ENCODE peak calls at places on chromosomes 6 and 20, in five cellular contexts. T, C, N, U and V are unnamed samples.

GRCh38 chr20:36549942-36550796 is 8.8 kb downstream of the MYL9 start:
- DNase-seq in N (no peak), U (peak), C (no peak), T (no peak), V (no peak)

GRCh38 chr6:124679392-124679791 is 282.8 kb upstream of the RNF217 start:
- DNase-seq in N (peak), C (no peak), U (no peak), T (no peak), V (no peak)

GRCh38 chr6:169251371-169251802 is 2.3 kb downstream of the THBS2 start:
- DNase-seq in U (no peak), N (no peak), T (no peak), C (no peak), V (no peak)

GRCh38 chr20:2760381-2761305 is 39.8 kb downstream of the CPXM1 start:
- DNase-seq in U (no peak), T (no peak), N (no peak), C (no peak), V (no peak)

GRCh38 chr6:11668455-11668854 is 110.1 kb downstream of the ADTRP start:
- DNase-seq in N (no peak), C (no peak), U (no peak), T (no peak), V (no peak)

GRCh38 chr20:17394411-17394810 is 136.8 kb downstream of the BFSP1 start:
- DNase-seq in T (no peak), U (no peak), N (no peak), C (no peak), V (no peak)

GRCh38 chr20:11181964-11182363 is 508.2 kb upstream of the JAG1 start:
- DNase-seq in U (no peak), N (no peak), C (no peak), T (no peak), V (no peak)

GRCh38 chr20:49399329-49399728 is 83.1 kb downstream of the KCNB1 start:
- DNase-seq in T (no peak), N (no peak), C (no peak), U (no peak), V (no peak)

GRCh38 chr20:17499041-17499440 is 32.1 kb downstream of the BFSP1 start:
- DNase-seq in T (no peak), U (no peak), N (peak), C (no peak), V (no peak)

GRCh38 chr6:46044876-46045617 is 29.4 kb upstream of the CLIC5 start:
- DNase-seq in T (peak), C (no peak), N (peak), U (no peak), V (no peak)

GRCh38 chr6:44052419-44053011 is 74.7 kb downstream of the MRPL14 start:
- DNase-seq in T (no peak), N (peak), U (no peak), C (no peak), V (no peak)

GRCh38 chr20:56687061-56687460 is 58.0 kb downstream of the TFAP2C start:
- DNase-seq in C (no peak), N (no peak), U (no peak), T (no peak), V (no peak)

GRCh38 chr20:50385733-50386640 is 124.2 kb upstream of the PTPN1 start:
- DNase-seq in C (peak), U (no peak), N (no peak), T (no peak), V (no peak)

GRCh38 chr6:138588805-138589434 is 89.6 kb upstream of the NHSL1 start:
- DNase-seq in U (no peak), C (peak), N (peak), T (peak), V (no peak)

GRCh38 chr20:10201321-10201870 is 17.2 kb upstream of the SNAP25 start:
- DNase-seq in U (no peak), T (no peak), C (no peak), N (no peak), V (peak)

GRCh38 chr20:33686008-33686983 is at the start of gene E2F1:
- DNase-seq in U (peak), N (peak), T (peak), C (peak), V (peak)

GRCh38 chr20:20333866-20334265 is 34.0 kb upstream of the INSM1 start:
- DNase-seq in U (no peak), C (no peak), N (no peak), T (no peak), V (no peak)

GRCh38 chr20:62818592-62819493 is 2.0 kb downstream of the COL9A3 start:
- DNase-seq in U (no peak), C (no peak), T (peak), N (peak), V (peak)

GRCh38 chr20:20237093-20237959 is 130.6 kb upstream of the INSM1 start:
- DNase-seq in C (no peak), N (peak), T (peak), U (no peak), V (peak)

GRCh38 chr6:107235521-107235920 is 120.2 kb upstream of the BEND3 start:
- DNase-seq in N (peak), C (no peak), U (no peak), T (no peak), V (no peak)

GRCh38 chr6:71983131-71983530 is 96.8 kb downstream of the RIMS1 start:
- DNase-seq in N (no peak), U (no peak), C (no peak), T (no peak), V (no peak)

GRCh38 chr6:5085638-5086293 is 625 bp downstream of the PPP1R3G start:
- DNase-seq in U (peak), T (peak), N (peak), C (no peak), V (no peak)

GRCh38 chr6:113067612-113068262 is 720.6 kb downstream of the RFPL4B start:
- DNase-seq in U (no peak), C (no peak), T (no peak), N (no peak), V (no peak)

GRCh38 chr6:113068569-113068968 is 721.4 kb downstream of the RFPL4B start:
- DNase-seq in N (no peak), U (no peak), C (no peak), T (no peak), V (no peak)

GRCh38 chr6:113060664-113061063 is 713.5 kb downstream of the RFPL4B start:
- DNase-seq in T (no peak), C (no peak), U (no peak), N (no peak), V (no peak)

DNA sequence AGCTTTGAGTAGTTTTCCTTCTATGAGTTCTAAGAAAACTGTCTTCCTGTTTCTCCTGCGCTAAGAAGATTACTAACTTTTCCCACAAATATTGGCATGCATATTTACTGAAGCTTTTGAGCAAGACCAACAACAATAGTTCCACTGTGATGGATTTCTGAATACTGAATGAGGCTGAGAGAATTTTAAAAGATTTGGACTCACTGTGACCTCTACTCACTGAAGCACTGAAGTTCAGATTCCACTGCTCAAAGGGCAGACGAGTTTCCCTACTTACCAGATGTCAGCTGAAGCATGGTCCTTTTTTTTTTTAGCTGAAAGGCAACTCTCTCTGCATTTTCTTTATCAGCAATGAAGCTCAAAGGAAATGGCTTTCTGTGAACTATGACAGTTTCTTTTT is 718.5 kb downstream of the RFPL4B start:
- DNase-seq in N (no peak), C (no peak), T (no peak), U (no peak), V (no peak)
- H3K27ac ChIP-seq in N (no peak), C (no peak), T (no peak), U (no peak), V (no peak)

GRCh38 chr20:35502352-35502751 is 27.1 kb downstream of the C20orf173 start:
- DNase-seq in U (no peak), N (no peak), C (no peak), T (no peak), V (no peak)

GRCh38 chr20:35503281-35503680 is 26.2 kb downstream of the C20orf173 start:
- DNase-seq in U (no peak), T (no peak), C (no peak), N (no peak), V (no peak)

GRCh38 chr20:35506179-35506578 is 23.3 kb downstream of the C20orf173 start:
- DNase-seq in T (no peak), U (no peak), C (no peak), N (no peak), V (no peak)

GRCh38 chr20:35504751-35505150 is 24.7 kb downstream of the C20orf173 start:
- DNase-seq in U (no peak), C (no peak), T (no peak), N (no peak), V (no peak)

DNA sequence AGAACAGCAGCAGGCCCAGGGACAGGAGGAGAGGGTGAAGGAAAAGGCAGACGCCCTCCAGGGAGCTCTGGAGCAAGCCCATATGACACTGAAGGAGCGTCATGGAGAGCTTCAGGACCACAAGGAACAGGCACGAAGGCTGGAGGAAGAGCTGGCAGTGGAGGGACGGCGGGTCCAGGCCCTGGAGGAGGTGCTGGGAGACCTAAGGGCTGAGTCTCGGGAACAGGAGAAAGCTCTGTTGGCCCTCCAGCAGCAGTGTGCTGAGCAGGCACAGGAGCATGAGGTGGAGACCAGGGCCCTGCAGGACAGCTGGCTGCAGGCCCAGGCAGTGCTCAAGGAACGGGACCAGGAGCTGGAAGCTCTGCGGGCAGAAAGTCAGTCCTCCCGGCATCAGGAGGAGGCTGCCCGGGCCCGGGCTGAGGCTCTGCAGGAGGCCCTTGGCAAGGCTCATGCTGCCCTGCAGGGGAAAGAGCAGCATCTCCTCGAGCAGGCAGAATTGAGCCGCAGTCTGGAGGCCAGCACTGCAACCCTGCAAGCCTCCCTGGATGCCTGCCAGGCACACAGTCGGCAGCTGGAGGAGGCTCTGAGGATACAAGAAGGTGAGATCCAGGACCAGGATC is 25.5 kb downstream of the C20orf173 start:
- DNase-seq in U (peak), T (no peak), N (no peak), C (no peak), V (no peak)
- TF ChIP-seq CTCF in U (no peak), T (no peak), N (no peak), C (no peak), V (no peak)

GRCh38 chr20:43914697-43915208 is at the start of gene TOX2:
- DNase-seq in N (no peak), C (peak), T (peak), U (no peak), V (no peak)

GRCh38 chr20:43916875-43917371 is 2.3 kb downstream of the TOX2 start:
- DNase-seq in U (no peak), N (no peak), T (no peak), C (no peak), V (no peak)

GRCh38 chr20:43915209-43916072 is 789 bp downstream of the TOX2 start:
- DNase-seq in N (no peak), U (no peak), C (peak), T (peak), V (no peak)

GRCh38 chr20:43917380-43917779 is 2.7 kb downstream of the TOX2 start:
- DNase-seq in N (no peak), U (no peak), T (no peak), C (no peak), V (no peak)

DNA sequence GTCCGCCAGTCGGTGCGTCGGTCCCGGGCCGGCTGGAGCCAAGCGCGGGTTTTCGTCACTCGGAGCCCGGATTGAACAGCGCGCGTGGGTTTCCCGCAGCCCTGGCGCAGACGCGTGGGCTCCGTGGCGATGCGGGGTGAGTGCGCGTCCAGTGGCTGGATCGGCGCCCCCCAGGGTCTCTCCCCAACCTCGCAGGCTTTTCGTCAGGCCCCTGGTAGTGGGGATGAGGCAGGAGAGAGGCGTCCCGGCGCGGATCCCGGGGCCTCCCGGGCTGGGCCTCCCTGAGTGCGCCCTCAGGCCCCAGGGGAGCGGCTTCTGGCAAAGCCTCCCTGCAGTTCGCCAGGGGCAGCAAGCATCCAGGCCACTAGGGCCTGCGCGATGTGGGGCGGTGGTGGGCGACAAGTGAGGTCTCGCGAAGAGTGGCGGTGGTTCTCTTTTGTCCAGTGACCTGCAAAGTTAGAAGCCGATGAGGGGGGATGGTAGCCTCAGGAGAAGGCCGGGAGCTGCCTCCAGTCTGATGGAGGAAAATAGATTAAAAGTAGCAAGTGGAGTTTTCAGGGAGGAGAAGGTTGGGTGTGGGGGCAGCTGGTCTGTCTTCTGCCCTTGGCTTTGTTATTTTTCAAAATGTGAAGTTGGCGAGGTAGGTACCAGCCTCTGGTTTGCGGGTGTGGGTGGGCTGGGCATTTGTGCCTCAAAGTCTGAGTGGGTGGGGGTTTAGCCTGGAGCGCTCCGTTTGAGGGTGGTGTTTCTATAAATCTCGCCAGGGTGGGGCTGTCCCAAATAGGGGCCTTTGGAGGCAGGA is 1.6 kb downstream of the TOX2 start:
- DNase-seq in U (no peak), T (peak), C (no peak), N (no peak), V (no peak)
- H3K4me3 ChIP-seq in U (peak), T (peak), C (peak), N (peak), V (peak)

GRCh38 chr20:35303735-35304431 is 11.7 kb upstream of the FAM83C start:
- DNase-seq in N (peak), U (peak), T (peak), C (peak), V (peak)
- H3K27ac ChIP-seq in N (peak), U (no peak), T (peak), C (no peak), V (no peak)

GRCh38 chr6:8499540-8499939 is 64.2 kb upstream of the SLC35B3 start:
- DNase-seq in N (peak), U (no peak), C (no peak), T (peak), V (no peak)
- TF ChIP-seq CTCF in N (peak), U (no peak), C (no peak), T (peak), V (peak)

DNA sequence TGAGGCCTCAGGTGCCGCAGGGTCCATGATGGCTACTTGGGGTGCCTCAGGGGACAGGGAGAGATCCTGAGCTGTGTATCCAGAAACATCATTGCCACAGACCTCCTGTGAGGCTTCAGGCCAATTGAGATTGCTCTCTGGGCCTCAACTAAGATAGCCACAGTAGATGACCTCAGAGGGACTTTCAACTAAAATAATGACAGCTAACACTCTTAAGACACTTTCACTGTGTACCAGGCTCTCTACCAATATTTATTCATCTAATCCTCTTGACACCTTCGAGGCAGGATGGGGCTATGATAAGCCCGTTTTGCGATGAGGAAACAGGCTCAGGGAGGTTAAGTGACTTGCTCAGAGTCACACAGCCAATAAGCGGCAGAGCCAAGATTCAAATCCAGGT is 10.7 kb downstream of the RIMS4 start:
- DNase-seq in N (no peak), C (no peak), T (no peak), U (no peak), V (no peak)
- H3K4me3 ChIP-seq in N (no peak), C (no peak), T (no peak), U (no peak), V (no peak)

DNA sequence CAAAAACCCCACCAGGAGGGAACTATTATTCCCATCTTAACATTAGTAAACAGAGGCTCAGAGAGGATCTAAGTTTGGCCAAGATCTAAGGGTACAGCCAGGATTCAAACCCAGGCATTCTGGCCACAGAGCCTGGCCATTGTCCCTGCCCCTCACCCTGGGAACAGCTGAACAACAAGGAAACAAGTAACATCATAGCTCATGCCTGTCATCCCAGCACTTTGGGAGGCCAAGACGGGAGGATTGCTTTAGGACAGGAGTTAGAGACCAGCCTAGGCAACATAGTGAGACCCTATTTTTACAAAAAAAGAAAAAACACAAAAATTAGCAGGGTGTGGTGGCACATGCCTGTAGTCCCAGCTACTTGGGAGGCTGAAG is 27.6 kb downstream of the TOX2 start:
- DNase-seq in N (no peak), C (no peak), U (no peak), T (no peak), V (no peak)
- H3K27ac ChIP-seq in N (no peak), C (no peak), U (peak), T (no peak), V (peak)